ENCODE peak calls at places on chromosomes 1 and 21, in eight cellular contexts. D is CD8-positive, alpha-beta T cell; J is activated CD8-positive, alpha-beta memory T cell treated with anti-CD3 and anti-CD28 coated beads, Interleukin-2, amount 50 U/mL, for 4 hours; X is Right ventricle myocardium superior; C is aorta; M is AG08396; H is astrocyte of the hippocampus; L is omental fat pad. I is an unnamed sample.

GRCh38 chr1:26161408-26162219 is 2.7 kb downstream of the FAM110D start:
- DNase-seq in D (no peak), J (peak), X (peak), C (peak), M (peak), H (peak), L (no peak), I (no peak)

GRCh38 chr1:30663596-30664091 is 59.7 kb downstream of the MATN1 start:
- DNase-seq in D (no peak), J (no peak), X (no peak), C (peak), M (no peak), H (no peak), L (no peak), I (no peak)

GRCh38 chr1:36557041-36558000 is 74.6 kb upstream of the CSF3R start:
- DNase-seq in D (no peak), J (no peak), X (no peak), C (no peak), M (no peak), H (no peak), L (no peak), I (no peak)

GRCh38 chr1:65762081-65762862 is 30.4 kb upstream of the PDE4B start:
- DNase-seq in D (no peak), J (no peak), X (no peak), C (no peak), M (no peak), H (no peak), L (no peak), I (no peak)

GRCh38 chr21:37145635-37146111 is 72.6 kb downstream of the TTC3 start:
- DNase-seq in D (no peak), J (no peak), X (no peak), C (no peak), M (no peak), H (peak), L (no peak), I (no peak)

GRCh38 chr1:59417406-59417805 is 120.5 kb downstream of the FGGY start:
- DNase-seq in D (no peak), J (no peak), X (no peak), C (no peak), M (no peak), H (no peak), L (no peak), I (no peak)

GRCh38 chr1:244067893-244068292 is 16.8 kb downstream of the ZBTB18 start:
- DNase-seq in D (no peak), J (no peak), X (no peak), C (no peak), M (peak), H (peak), L (no peak), I (no peak)

GRCh38 chr1:61496501-61496900 is 228.4 kb downstream of the TM2D1 start:
- DNase-seq in D (no peak), J (no peak), X (no peak), C (no peak), M (no peak), H (no peak), L (no peak), I (no peak)

GRCh38 chr1:243783714-243784113 is 66.3 kb downstream of the AKT3 start:
- DNase-seq in D (no peak), J (no peak), X (no peak), C (no peak), M (no peak), H (no peak), L (no peak), I (no peak)

GRCh38 chr1:195745170-195746009 is 862.9 kb downstream of the KCNT2 start:
- DNase-seq in D (no peak), J (no peak), X (no peak), C (no peak), M (no peak), H (no peak), L (no peak), I (no peak)

GRCh38 chr1:9687876-9688582 is 36.5 kb downstream of the PIK3CD start:
- DNase-seq in D (no peak), J (no peak), X (peak), C (peak), M (peak), H (peak), L (no peak), I (peak)

GRCh38 chr1:91792393-91793032 is 93.4 kb downstream of the TGFBR3 start:
- DNase-seq in D (no peak), J (no peak), X (no peak), C (no peak), M (no peak), H (no peak), L (no peak), I (no peak)

GRCh38 chr1:3056641-3057040 is 12.4 kb upstream of the PRDM16 start:
- DNase-seq in D (no peak), J (no peak), X (no peak), C (peak), M (no peak), H (no peak), L (no peak), I (no peak)

GRCh38 chr21:26061437-26061836 is 109.1 kb downstream of the APP start:
- DNase-seq in D (no peak), J (no peak), X (no peak), C (no peak), M (no peak), H (no peak), L (no peak), I (no peak)

I was measured in naive thymus-derived CD4-positive, alpha-beta T cell.